ENCODE peak calls at places on chromosomes 4 and X, in ten cellular contexts. N, T, L, Q, A, H, V, M, B and I are unnamed samples.

GRCh38 chr4:55121246-55121645 is 4.1 kb downstream of the KDR start:
- DNase-seq in N (no peak), T (no peak), L (peak; percentile 6), Q (no peak), A (no peak), H (no peak), V (no peak), M (no peak), B (no peak), I (no peak)

GRCh38 chrX:28108186-28108945 is 127.1 kb upstream of the DCAF8L1 start:
- DNase-seq in N (no peak), T (no peak), L (no peak), Q (no peak), A (no peak), H (no peak), V (no peak), M (no peak), B (no peak), I (no peak)

GRCh38 chrX:136168929-136169735 is 21.8 kb downstream of the FHL1 start:
- DNase-seq in N (no peak), T (no peak), L (peak; percentile 94), Q (peak; percentile 96), A (no peak), H (peak; percentile 64), V (peak; percentile 84), M (peak; percentile 71), B (peak; percentile 87), I (no peak)

GRCh38 chr4:188941524-188942109 is 802.4 kb downstream of the TRIML1 start:
- DNase-seq in N (no peak), T (no peak), L (peak; percentile 100), Q (peak; percentile 94), A (no peak), H (no peak), V (peak; percentile 95), M (no peak), B (peak; percentile 96), I (no peak)

GRCh38 chrX:114582698-114583395 is 1.0 kb upstream of the HTR2C start:
- DNase-seq in N (no peak), T (no peak), L (no peak), Q (no peak), A (no peak), H (no peak), V (no peak), M (peak; percentile 75), B (no peak), I (no peak)

GRCh38 chrX:48826135-48826875 is at the start of gene ERAS:
- DNase-seq in N (no peak), T (peak; percentile 42), L (no peak), Q (no peak), A (peak; percentile 29), H (no peak), V (no peak), M (no peak), B (no peak), I (no peak)

GRCh38 chrX:14729058-14729457 is 143.8 kb downstream of the FANCB start:
- DNase-seq in N (no peak), T (no peak), L (no peak), Q (peak; percentile 3), A (no peak), H (no peak), V (no peak), M (no peak), B (no peak), I (no peak)

GRCh38 chr4:184282251-184282713 is 64.6 kb upstream of the ENPP6 start:
- DNase-seq in N (peak; percentile 87), T (no peak), L (no peak), Q (no peak), A (peak; percentile 38), H (no peak), V (no peak), M (no peak), B (no peak), I (no peak)

GRCh38 chr4:113423631-113424030 is 337.9 kb downstream of the CAMK2D start:
- DNase-seq in N (no peak), T (no peak), L (peak; percentile 45), Q (no peak), A (no peak), H (no peak), V (no peak), M (no peak), B (no peak), I (no peak)

GRCh38 chrX:119573840-119574393 is 446 bp upstream of the UBE2A start:
- DNase-seq in N (peak; percentile 68), T (peak; percentile 20), L (peak; percentile 50), Q (peak; percentile 38), A (no peak), H (peak; percentile 53), V (no peak), M (peak; percentile 42), B (peak; percentile 35), I (no peak)

GRCh38 chr4:123121241-123121907 is 199.0 kb upstream of the NUDT6 start:
- DNase-seq in N (no peak), T (no peak), L (peak; percentile 38), Q (no peak), A (no peak), H (no peak), V (no peak), M (no peak), B (peak; percentile 64), I (no peak)

GRCh38 chr4:151801547-151802516 is 41.0 kb upstream of the GATB start:
- DNase-seq in N (peak; percentile 56), T (peak; percentile 58), L (peak; percentile 57), Q (peak; percentile 44), A (peak; percentile 59), H (peak; percentile 38), V (no peak), M (peak; percentile 59), B (peak; percentile 38), I (no peak)

GRCh38 chr4:154928640-154929257 is 147.7 kb downstream of the RBM46 start:
- DNase-seq in N (no peak), T (no peak), L (peak; percentile 77), Q (peak; percentile 56), A (no peak), H (no peak), V (peak; percentile 29), M (peak; percentile 39), B (peak; percentile 1), I (no peak)

GRCh38 chr4:86976801-86977485 is 42.1 kb downstream of the AFF1 start:
- DNase-seq in N (no peak), T (no peak), L (no peak), Q (no peak), A (no peak), H (no peak), V (no peak), M (no peak), B (no peak), I (no peak)

GRCh38 chrX:10167573-10167972 is 10.8 kb downstream of the CLCN4 start:
- DNase-seq in N (no peak), T (peak; percentile 44), L (no peak), Q (no peak), A (no peak), H (no peak), V (no peak), M (no peak), B (no peak), I (no peak)

GRCh38 chr4:46270986-46271596 is 118.8 kb downstream of the GABRA2 start:
- DNase-seq in N (peak; percentile 19), T (peak; percentile 11), L (peak; percentile 26), Q (peak; percentile 4), A (no peak), H (no peak), V (no peak), M (no peak), B (no peak), I (no peak)

GRCh38 chr4:100547541-100548208 is 29.9 kb upstream of the EMCN start:
- DNase-seq in N (no peak), T (no peak), L (no peak), Q (no peak), A (no peak), H (no peak), V (no peak), M (peak; percentile 59), B (no peak), I (no peak)

GRCh38 chrX:24693453-24694202 is at the start of gene POLA1:
- DNase-seq in N (peak; percentile 91), T (peak; percentile 83), L (peak; percentile 94), Q (peak; percentile 96), A (peak; percentile 51), H (peak; percentile 97), V (peak; percentile 82), M (peak; percentile 99), B (peak; percentile 94), I (peak; percentile 91)
- TF ChIP-seq CTCF in N (no peak), T (no peak), L (peak; percentile 27), Q (peak; percentile 43), A (no peak), H (peak; percentile 10), V (peak; percentile 11), M (no peak), B (peak; percentile 42), I (no peak)

GRCh38 chrX:111719426-111720210 is 38.6 kb downstream of the ALG13 start:
- DNase-seq in N (peak; percentile 2), T (peak; percentile 1), L (peak; percentile 16), Q (peak; percentile 1), A (no peak), H (no peak), V (no peak), M (no peak), B (peak; percentile 5), I (no peak)
- TF ChIP-seq CTCF in N (peak; percentile 68), T (no peak), L (peak; percentile 35), Q (peak; percentile 43), A (no peak), H (peak; percentile 32), V (peak; percentile 32), M (peak; percentile 58), B (peak; percentile 16), I (no peak)

GRCh38 chr4:77123403-77123802 is 33.6 kb upstream of the CCNG2 start:
- DNase-seq in N (no peak), T (no peak), L (no peak), Q (no peak), A (no peak), H (no peak), V (no peak), M (no peak), B (no peak), I (no peak)

DNA sequence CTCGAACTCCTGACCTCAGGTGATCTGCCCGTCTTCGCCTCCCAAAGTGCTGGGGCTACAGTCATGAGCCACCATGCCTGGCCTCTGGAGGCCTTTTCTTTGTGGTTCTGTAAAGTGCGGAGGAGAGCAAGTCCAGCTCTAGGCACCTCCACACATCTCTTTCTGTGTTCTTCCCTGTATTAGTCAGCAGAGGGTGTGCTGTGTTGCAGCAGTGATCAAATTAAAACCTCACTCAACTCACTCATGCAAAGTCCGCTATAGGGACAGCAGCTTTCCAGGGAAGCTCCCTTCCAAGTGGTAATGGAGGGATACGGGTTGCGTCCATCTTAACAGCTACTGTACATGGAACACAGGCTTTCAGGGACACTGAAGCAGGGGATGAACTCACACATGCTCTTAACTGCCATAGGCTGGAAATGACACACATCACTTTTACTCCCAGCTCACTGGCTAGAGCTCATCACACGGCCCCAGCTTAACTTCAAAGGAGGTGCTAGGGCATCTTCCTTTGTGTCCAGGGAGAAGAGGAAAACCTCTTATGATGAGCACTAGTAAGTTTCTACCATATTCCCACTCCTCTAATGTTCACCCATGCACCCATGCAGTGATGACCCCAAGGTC is 36.0 kb upstream of the CCNG2 start:
- DNase-seq in N (no peak), T (peak; percentile 48), L (peak; percentile 21), Q (no peak), A (no peak), H (no peak), V (no peak), M (peak; percentile 31), B (no peak), I (no peak)
- TF ChIP-seq CTCF in N (peak; percentile 35), T (peak; percentile 8), L (peak; percentile 13), Q (no peak), A (no peak), H (no peak), V (peak; percentile 11), M (peak; percentile 42), B (peak; percentile 14), I (no peak)

GRCh38 chr4:119284876-119285611 is 36.9 kb downstream of the FABP2 start:
- DNase-seq in N (no peak), T (no peak), L (peak; percentile 32), Q (peak; percentile 13), A (no peak), H (no peak), V (no peak), M (no peak), B (no peak), I (no peak)
- TF ChIP-seq CTCF in N (no peak), T (no peak), L (no peak), Q (peak; percentile 20), A (no peak), H (no peak), V (no peak), M (no peak), B (no peak), I (no peak)